ENCODE peak calls at places on chromosome 14, in seven cellular contexts. M is GM23248, Q is Karpas-422, Y is SK-N-SH, K is fibroblast of lung, H is neuronal stem cell, W is H9. C is an unnamed sample.

GRCh38 chr14:104428333-104428851 is 151.2 kb upstream of the C14orf180 start:
- DNase-seq in M (no peak), Q (no peak), Y (no peak), K (no peak), H (no peak), W (peak; percentile 18), C (no peak)

GRCh38 chr14:92584221-92584620 is 70.6 kb downstream of the RIN3 start:
- DNase-seq in M (no peak), Q (no peak), Y (no peak), K (no peak), H (no peak), W (no peak), C (no peak)

GRCh38 chr14:28635387-28635786 is 131.2 kb upstream of the FOXG1 start:
- DNase-seq in M (peak; percentile 42), Q (peak; percentile 79), Y (no peak), K (peak; percentile 34), H (peak; percentile 35), W (no peak), C (peak; percentile 3)

GRCh38 chr14:51165415-51165814 is 70.5 kb upstream of the TRIM9 start:
- DNase-seq in M (peak; percentile 46), Q (no peak), Y (no peak), K (peak; percentile 43), H (no peak), W (no peak), C (no peak)

GRCh38 chr14:71710001-71710400 is 222.2 kb upstream of the RGS6 start:
- DNase-seq in M (no peak), Q (no peak), Y (no peak), K (no peak), H (no peak), W (no peak), C (no peak)

GRCh38 chr14:85437143-85437542 is 92.8 kb upstream of the FLRT2 start:
- DNase-seq in M (peak; percentile 71), Q (no peak), Y (no peak), K (peak; percentile 96), H (no peak), W (no peak), C (no peak)

GRCh38 chr14:73266317-73266716 is 29.0 kb downstream of the PAPLN start:
- DNase-seq in M (no peak), Q (no peak), Y (peak; percentile 32), K (no peak), H (no peak), W (no peak), C (no peak)

GRCh38 chr14:96284430-96284829 is 28.4 kb downstream of the BDKRB1 start:
- DNase-seq in M (no peak), Q (no peak), Y (no peak), K (no peak), H (no peak), W (no peak), C (no peak)

GRCh38 chr14:71466942-71467341 is 465.3 kb upstream of the RGS6 start:
- DNase-seq in M (peak; percentile 40), Q (no peak), Y (no peak), K (no peak), H (no peak), W (no peak), C (no peak)

GRCh38 chr14:57297852-57298251 is 29.1 kb downstream of the AP5M1 start:
- DNase-seq in M (no peak), Q (no peak), Y (no peak), K (no peak), H (no peak), W (no peak), C (no peak)

GRCh38 chr14:72679591-72680151 is 214.2 kb downstream of the DPF3 start:
- DNase-seq in M (no peak), Q (no peak), Y (peak; percentile 58), K (peak; percentile 42), H (peak; percentile 33), W (no peak), C (no peak)

GRCh38 chr14:98136420-98136819 is 1135.6 kb downstream of the BCL11B start:
- DNase-seq in M (no peak), Q (no peak), Y (no peak), K (no peak), H (no peak), W (no peak), C (no peak)

GRCh38 chr14:98269533-98269932 is 1002.5 kb downstream of the BCL11B start:
- DNase-seq in M (no peak), Q (no peak), Y (no peak), K (no peak), H (no peak), W (no peak), C (no peak)

GRCh38 chr14:32606297-32606696 is 277.2 kb downstream of the AKAP6 start:
- DNase-seq in M (no peak), Q (no peak), Y (no peak), K (no peak), H (no peak), W (no peak), C (no peak)

GRCh38 chr14:65226824-65227604 is 124.7 kb upstream of the MAX start:
- DNase-seq in M (peak; percentile 79), Q (no peak), Y (no peak), K (no peak), H (no peak), W (no peak), C (no peak)

GRCh38 chr14:64685364-64686130 is 18.7 kb upstream of the PLEKHG3 start:
- DNase-seq in M (no peak), Q (no peak), Y (peak; percentile 31), K (no peak), H (no peak), W (no peak), C (no peak)

GRCh38 chr14:42980419-42980818 is 1373.7 kb downstream of the LRFN5 start:
- DNase-seq in M (no peak), Q (no peak), Y (no peak), K (no peak), H (no peak), W (no peak), C (no peak)

GRCh38 chr14:36655963-36656768 is 5.5 kb upstream of the PAX9 start:
- DNase-seq in M (peak; percentile 42), Q (peak; percentile 81), Y (peak; percentile 66), K (no peak), H (no peak), W (peak; percentile 77), C (peak; percentile 54)

GRCh38 chr14:101915871-101916815 is 48.2 kb upstream of the DYNC1H1 start:
- DNase-seq in M (no peak), Q (no peak), Y (no peak), K (no peak), H (no peak), W (no peak), C (no peak)

GRCh38 chr14:68074765-68075381 is 255.3 kb downstream of the RAD51B start:
- DNase-seq in M (no peak), Q (no peak), Y (no peak), K (peak; percentile 14), H (no peak), W (no peak), C (no peak)

DNA sequence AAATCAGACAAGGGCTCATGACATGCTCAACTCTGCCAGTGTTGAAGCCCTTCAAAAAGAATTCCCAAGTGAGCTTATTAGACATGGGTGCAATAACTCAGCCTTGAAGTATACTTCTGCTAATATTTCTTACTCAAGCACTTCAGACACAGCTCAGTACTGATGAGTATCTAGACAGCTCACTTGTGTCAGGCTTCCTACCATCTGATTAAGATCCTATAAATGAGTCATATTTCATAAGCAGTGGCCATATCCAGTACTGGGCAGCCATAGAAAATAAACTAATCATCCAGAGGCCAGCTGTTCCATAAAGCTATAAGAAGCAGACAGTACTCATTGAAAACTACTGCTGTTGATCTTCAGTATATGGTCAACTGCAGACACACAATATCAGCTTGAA is 13.0 kb downstream of the FSCB start:
- DNase-seq in M (no peak), Q (no peak), Y (no peak), K (no peak), H (no peak), W (no peak), C (no peak)
- H2AFZ ChIP-seq in M (no peak overlapping the region), Q (no peak overlapping the region), Y (no peak overlapping the region), K (no peak overlapping the region), H (no peak overlapping the region), W (no peak overlapping the region), C (no peak overlapping the region)

DNA sequence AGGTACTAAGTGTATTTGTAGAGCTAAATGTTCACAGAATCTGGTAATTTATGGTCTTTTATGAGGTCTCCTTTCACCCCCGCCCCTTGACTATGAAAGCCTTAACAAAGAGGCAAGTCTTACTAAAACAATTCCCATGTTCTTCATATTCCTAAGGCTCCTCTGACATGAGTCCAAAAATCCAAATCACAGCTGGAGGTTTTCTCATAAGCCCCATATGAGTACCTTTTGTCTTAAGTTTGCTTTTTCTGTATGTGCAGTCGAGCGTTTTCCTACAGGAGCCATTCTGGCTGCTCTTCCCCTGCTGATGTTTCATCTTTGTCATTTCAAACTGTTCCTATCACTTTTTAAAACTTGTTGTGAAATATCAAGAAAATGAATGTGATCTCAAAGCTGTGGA is 55.2 kb downstream of the SIX1 start:
- DNase-seq in M (no peak), Q (no peak), Y (no peak), K (no peak), H (no peak), W (no peak), C (no peak)
- H2AFZ ChIP-seq in M (no peak overlapping the region), Q (no peak overlapping the region), Y (no peak overlapping the region), K (no peak overlapping the region), H (no peak overlapping the region), W (no peak overlapping the region), C (no peak overlapping the region)

GRCh38 chr14:77187649-77188012 is 6.0 kb downstream of the TMEM63C start:
- DNase-seq in M (no peak), Q (no peak), Y (no peak), K (no peak), H (no peak), W (no peak), C (no peak)
- H2AFZ ChIP-seq in M (no peak overlapping the region), Q (no peak overlapping the region), Y (no peak overlapping the region), K (no peak overlapping the region), H (no peak overlapping the region), W (no peak overlapping the region), C (no peak overlapping the region)

GRCh38 chr14:38210587-38211257 is 3.0 kb downstream of the SSTR1 start:
- DNase-seq in M (peak; percentile 87), Q (no peak), Y (no peak), K (peak; percentile 51), H (peak; percentile 18), W (no peak), C (no peak)
- H2AFZ ChIP-seq in M (peak overlapping the region; percentile 74), Q (no peak overlapping the region), Y (no peak overlapping the region), K (peak overlapping the region; percentile 80), H (no peak overlapping the region), W (no peak overlapping the region), C (no peak overlapping the region)

DNA sequence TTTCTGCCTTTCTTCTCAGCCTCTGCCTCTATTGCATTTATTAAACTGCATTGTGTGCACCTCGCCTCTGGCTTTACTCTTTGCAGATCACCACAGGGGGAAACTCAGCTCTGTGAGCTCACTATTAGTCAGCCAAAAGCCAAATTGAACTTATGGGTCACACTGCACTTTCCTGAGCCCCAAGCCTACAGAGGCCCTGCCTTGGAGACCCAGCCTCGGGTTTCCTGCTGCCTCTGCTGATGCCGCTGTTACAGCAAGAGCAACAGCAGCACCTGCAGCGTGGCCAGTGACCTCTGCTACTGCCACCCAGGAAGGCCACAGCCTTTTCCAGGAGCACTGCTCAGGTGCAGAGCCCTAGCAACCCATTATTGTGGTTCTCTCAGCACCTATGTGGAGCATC is 122.5 kb downstream of the DAD1 start:
- DNase-seq in M (peak; percentile 62), Q (no peak), Y (no peak), K (peak; percentile 52), H (no peak), W (no peak), C (no peak)
- H2AFZ ChIP-seq in M (no peak overlapping the region), Q (no peak overlapping the region), Y (no peak overlapping the region), K (no peak overlapping the region), H (peak overlapping the region; percentile 64), W (no peak overlapping the region), C (no peak overlapping the region)